ENCODE peak calls at places on chromosomes 13 and 19, in ten cellular contexts. A, H, C, F, Y, N, R, T, Z and W are unnamed samples.

GRCh38 chr19:54670576-54671347 is 8.0 kb downstream of the LILRB4 start:
- DNase-seq in A (no peak), N (no peak), T (no peak), Y (no peak), Z (no peak), H (no peak), C (no peak), F (no peak), R (no peak), W (no peak)

GRCh38 chr19:13154911-13155471 is 4.8 kb downstream of the IER2 start:
- DNase-seq in R (peak), N (no peak), T (peak), Y (peak), C (no peak), A (peak), H (peak), Z (peak), F (peak), W (no peak)

GRCh38 chr13:33277946-33278345 is 7.6 kb downstream of the STARD13 start:
- DNase-seq in R (no peak), T (no peak), Y (peak), A (no peak), Z (no peak), C (no peak), N (no peak), F (no peak), H (no peak), W (peak)

GRCh38 chr13:45518525-45519235 is 53.9 kb downstream of the COG3 start:
- DNase-seq in Z (no peak), H (no peak), A (no peak), C (no peak), R (peak), N (no peak), Y (peak), T (peak), F (no peak), W (peak)

GRCh38 chr19:33241530-33242101 is 16.0 kb upstream of the SLC7A10 start:
- DNase-seq in F (no peak), T (no peak), N (no peak), R (no peak), H (no peak), C (peak), A (no peak), Z (no peak), Y (no peak), W (peak)

GRCh38 chr13:112587767-112588489 is at the start of gene TUBGCP3:
- DNase-seq in C (peak), Y (peak), H (peak), F (peak), N (peak), A (peak), Z (peak), T (peak), R (peak), W (peak)

GRCh38 chr13:109804654-109805053 is 18.3 kb upstream of the IRS2 start:
- DNase-seq in H (no peak), Y (no peak), R (no peak), Z (no peak), A (no peak), F (no peak), C (no peak), T (no peak), N (no peak), W (no peak)

GRCh38 chr19:4974855-4975469 is 6.0 kb downstream of the KDM4B start:
- DNase-seq in C (no peak), H (no peak), N (no peak), Z (no peak), T (no peak), A (no peak), F (no peak), R (no peak), Y (no peak), W (no peak)

GRCh38 chr19:4773047-4773640 is 18.4 kb upstream of the FEM1A start:
- DNase-seq in R (no peak), A (no peak), C (no peak), Y (no peak), F (no peak), H (no peak), T (no peak), N (no peak), Z (no peak), W (no peak)

GRCh38 chr19:1745589-1746031 is 7.7 kb upstream of the ONECUT3 start:
- DNase-seq in Z (no peak), C (no peak), Y (peak), R (no peak), H (no peak), N (no peak), A (no peak), T (no peak), F (no peak), W (no peak)

GRCh38 chr13:94968040-94968756 is 255.9 kb upstream of the SOX21 start:
- DNase-seq in F (no peak), R (peak), H (peak), Z (no peak), N (no peak), C (peak), T (peak), Y (no peak), A (no peak), W (no peak)

GRCh38 chr19:9958451-9958850 is 22.1 kb upstream of the OLFM2 start:
- DNase-seq in T (no peak), H (no peak), Y (peak), F (no peak), N (no peak), R (peak), A (no peak), C (no peak), Z (no peak), W (peak)

GRCh38 chr19:45306040-45306439 is 16.6 kb downstream of the CKM start:
- DNase-seq in A (no peak), R (no peak), Y (no peak), T (no peak), F (no peak), H (no peak), Z (no peak), N (no peak), C (no peak), W (no peak)

GRCh38 chr13:70714993-70715392 is 606.7 kb upstream of the KLHL1 start:
- DNase-seq in Z (no peak), Y (no peak), R (no peak), T (no peak), C (no peak), F (no peak), H (no peak), A (no peak), N (no peak), W (no peak)